ENCODE peak calls at places on chromosomes 3 and 15, in eight cellular contexts. Z is right lobe of liver; M is esophagus muscularis mucosa; I is left ventricle myocardium inferior; U is heart left ventricle; P is gastrocnemius medialis; Q is CD8-positive, alpha-beta T cell; F is A549. N is an unnamed sample.

GRCh38 chr15:58392141-58392540 is 39.6 kb upstream of the LIPC start:
- DNase-seq in Z (no peak), M (no peak), I (no peak), U (no peak), P (no peak), Q (no peak), F (no peak), N (no peak)

GRCh38 chr3:29440321-29441019 is 159.6 kb downstream of the RBMS3 start:
- DNase-seq in Z (no peak), M (no peak), I (no peak), U (no peak), P (no peak), Q (no peak), F (no peak), N (no peak)

GRCh38 chr15:45522179-45522930 is at the start of gene SLC30A4:
- DNase-seq in Z (peak; percentile 80), M (no peak), I (peak; percentile 71), U (peak; percentile 71), P (peak; percentile 20), Q (peak; percentile 67), F (peak; percentile 28), N (peak; percentile 82)

GRCh38 chr3:31671976-31672375 is 139.3 kb downstream of the STT3B start:
- DNase-seq in Z (no peak), M (no peak), I (no peak), U (no peak), P (no peak), Q (no peak), F (no peak), N (no peak)

GRCh38 chr3:183295211-183295610 is 42.2 kb downstream of the B3GNT5 start:
- DNase-seq in Z (peak; percentile 60), M (peak; percentile 92), I (no peak), U (peak; percentile 31), P (peak; percentile 77), Q (no peak), F (no peak), N (no peak)

GRCh38 chr3:117853923-117854322 is 1144.3 kb downstream of the TUSC7 start:
- DNase-seq in Z (no peak), M (no peak), I (no peak), U (no peak), P (no peak), Q (no peak), F (peak; percentile 81), N (no peak)

GRCh38 chr3:140236836-140237476 is 302.0 kb downstream of the CLSTN2 start:
- DNase-seq in Z (no peak), M (no peak), I (no peak), U (no peak), P (no peak), Q (no peak), F (no peak), N (no peak)

GRCh38 chr3:171564723-171565122 is 104.5 kb upstream of the TNIK start:
- DNase-seq in Z (no peak), M (no peak), I (no peak), U (no peak), P (no peak), Q (no peak), F (no peak), N (no peak)

GRCh38 chr3:45666729-45667440 is 22.3 kb upstream of the SACM1L start:
- DNase-seq in Z (no peak), M (no peak), I (peak; percentile 60), U (peak; percentile 77), P (no peak), Q (no peak), F (no peak), N (peak; percentile 37)

GRCh38 chr3:184780981-184781515 is 30.9 kb upstream of the VPS8 start:
- DNase-seq in Z (peak; percentile 44), M (no peak), I (no peak), U (no peak), P (no peak), Q (no peak), F (no peak), N (no peak)

GRCh38 chr3:71400986-71401451 is 182.5 kb downstream of the FOXP1 start:
- DNase-seq in Z (no peak), M (no peak), I (no peak), U (no peak), P (no peak), Q (no peak), F (no peak), N (no peak)

GRCh38 chr15:77371850-77372249 is 48.1 kb downstream of the PEAK1 start:
- DNase-seq in Z (no peak), M (no peak), I (no peak), U (no peak), P (no peak), Q (no peak), F (no peak), N (no peak)

GRCh38 chr3:9161811-9162210 is 87.6 kb downstream of the SRGAP3 start:
- DNase-seq in Z (no peak), M (no peak), I (no peak), U (no peak), P (no peak), Q (no peak), F (no peak), N (no peak)

GRCh38 chr3:77411990-77412389 is 372.1 kb downstream of the ROBO2 start:
- DNase-seq in Z (no peak), M (no peak), I (no peak), U (no peak), P (no peak), Q (no peak), F (no peak), N (no peak)

GRCh38 chr3:72995337-72995736 is 1.3 kb upstream of the PPP4R2 start:
- DNase-seq in Z (no peak), M (no peak), I (no peak), U (no peak), P (no peak), Q (no peak), F (no peak), N (no peak)

GRCh38 chr15:88765212-88765611 is 38.0 kb upstream of the ACAN start:
- DNase-seq in Z (no peak), M (no peak), I (no peak), U (no peak), P (no peak), Q (no peak), F (no peak), N (no peak)

GRCh38 chr15:92600902-92601301 is 54.7 kb downstream of the FAM174B start:
- DNase-seq in Z (no peak), M (no peak), I (no peak), U (no peak), P (no peak), Q (no peak), F (no peak), N (no peak)

GRCh38 chr15:96390986-96391385 is 60.5 kb downstream of the NR2F2 start:
- DNase-seq in Z (no peak), M (no peak), I (no peak), U (no peak), P (no peak), Q (no peak), F (no peak), N (no peak)

GRCh38 chr15:49265911-49266310 is 95.9 kb downstream of the GALK2 start:
- DNase-seq in Z (no peak), M (no peak), I (no peak), U (no peak), P (no peak), Q (no peak), F (no peak), N (no peak)

DNA sequence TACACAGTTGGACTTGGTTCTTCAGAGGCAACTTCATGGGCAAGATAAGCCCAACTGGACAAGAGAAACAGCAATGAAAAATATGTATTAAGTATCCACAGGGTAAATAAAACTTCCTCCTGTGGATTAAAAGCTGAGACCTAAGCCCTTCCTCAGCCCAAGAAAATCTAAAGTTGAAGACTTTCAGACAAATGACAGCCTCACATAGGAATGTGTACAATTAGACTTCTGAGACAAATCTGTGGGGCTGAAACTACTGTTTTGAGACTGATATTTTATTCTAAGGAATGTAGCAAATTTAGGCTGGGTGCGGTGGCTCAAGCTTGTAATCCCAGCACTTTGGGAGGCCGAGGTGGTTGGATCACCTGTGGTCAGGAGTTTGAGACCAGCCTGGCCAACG is 74.2 kb upstream of the IL12A start:
- DNase-seq in Z (no peak), M (peak; percentile 10), I (no peak), U (no peak), P (no peak), Q (no peak), F (no peak), N (no peak)
- H3K27ac ChIP-seq in Z (no peak overlapping the region), M (no peak overlapping the region), I (no peak overlapping the region), U (no peak overlapping the region), P (no peak overlapping the region), Q (no peak overlapping the region), F (no peak overlapping the region), N (no peak overlapping the region)

DNA sequence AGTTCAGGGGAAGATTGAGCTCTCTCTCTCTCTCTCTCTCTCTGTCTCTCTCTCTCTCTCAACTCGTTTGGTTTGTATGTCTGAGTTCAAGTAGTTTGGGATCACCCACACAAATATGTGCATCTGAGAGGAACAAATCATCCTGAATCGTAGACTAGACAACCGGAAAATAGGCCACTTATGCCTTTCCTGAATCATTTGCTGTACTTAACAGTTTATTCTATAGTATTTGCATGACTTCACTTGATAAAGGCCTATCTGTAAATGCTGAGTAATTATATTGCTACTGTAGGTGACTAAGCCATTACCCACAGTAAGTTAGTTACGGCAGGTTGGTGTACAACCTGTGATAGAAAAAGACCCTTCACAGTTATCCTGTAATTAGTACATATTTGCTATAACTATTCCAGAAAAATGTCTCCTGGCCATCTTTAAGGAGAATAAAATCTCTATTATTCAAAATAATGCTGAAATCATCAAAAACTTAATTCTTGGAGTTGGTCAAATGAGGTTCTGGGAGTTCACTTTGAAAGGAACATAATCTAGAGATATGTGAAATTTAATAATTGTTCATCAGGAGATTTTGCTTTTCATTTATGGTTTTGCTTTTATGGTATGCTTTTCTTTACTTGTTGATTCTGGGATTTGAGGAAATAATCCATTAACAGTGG is 31.1 kb downstream of the OXSM start:
- DNase-seq in Z (no peak), M (no peak), I (no peak), U (no peak), P (no peak), Q (no peak), F (no peak), N (no peak)
- H3K27ac ChIP-seq in Z (no peak overlapping the region), M (no peak overlapping the region), I (no peak overlapping the region), U (no peak overlapping the region), P (no peak overlapping the region), Q (no peak overlapping the region), F (no peak overlapping the region), N (no peak overlapping the region)

GRCh38 chr3:135779590-135780235 is 185.8 kb upstream of the PPP2R3A start:
- DNase-seq in Z (no peak), M (no peak), I (no peak), U (no peak), P (no peak), Q (no peak), F (no peak), N (no peak)

GRCh38 chr3:135784557-135784956 is 181.0 kb upstream of the PPP2R3A start:
- DNase-seq in Z (no peak), M (no peak), I (no peak), U (no peak), P (no peak), Q (no peak), F (no peak), N (peak; percentile 12)

GRCh38 chr3:135781026-135781815 is 184.3 kb upstream of the PPP2R3A start:
- DNase-seq in Z (no peak), M (no peak), I (no peak), U (no peak), P (no peak), Q (no peak), F (no peak), N (no peak)

GRCh38 chr3:135779024-135779423 is 186.5 kb upstream of the PPP2R3A start:
- DNase-seq in Z (no peak), M (no peak), I (no peak), U (no peak), P (no peak), Q (no peak), F (no peak), N (no peak)
- H3K27ac ChIP-seq in Z (no peak overlapping the region), M (no peak overlapping the region), I (no peak overlapping the region), U (no peak overlapping the region), P (no peak overlapping the region), Q (no peak overlapping the region), F (no peak overlapping the region), N (no peak overlapping the region)

GRCh38 chr3:48417529-48418108 is 12.3 kb downstream of the PLXNB1 start:
- DNase-seq in Z (no peak), M (no peak), I (no peak), U (no peak), P (no peak), Q (no peak), F (no peak), N (no peak)
- H3K27ac ChIP-seq in Z (no peak overlapping the region), M (no peak overlapping the region), I (no peak overlapping the region), U (no peak overlapping the region), P (no peak overlapping the region), Q (no peak overlapping the region), F (no peak overlapping the region), N (no peak overlapping the region)

N was measured in substantia nigra.